ENCODE peak calls at places on chromosomes 11 and 22, in seven cellular contexts. N, U, F, O, P, A and J are unnamed samples.

GRCh38 chr22:50571264-50572175 is 6.7 kb downstream of the CPT1B start:
- DNase-seq in N (no peak), U (no peak), F (no peak), O (no peak), P (no peak), A (no peak), J (peak; percentile 89)

GRCh38 chr11:92955900-92956299 is 13.6 kb upstream of the MTNR1B start:
- DNase-seq in N (no peak), U (no peak), F (no peak), O (no peak), P (no peak), A (no peak), J (no peak)

GRCh38 chr22:24108073-24108472 is 73.2 kb upstream of the SUSD2 start:
- DNase-seq in N (no peak), U (no peak), F (no peak), O (no peak), P (no peak), A (no peak), J (no peak)

GRCh38 chr11:70413151-70413550 is 14.8 kb downstream of the CTTN start:
- DNase-seq in N (no peak), U (no peak), F (no peak), O (no peak), P (no peak), A (no peak), J (no peak)

GRCh38 chr22:40261783-40262182 is 84.1 kb downstream of the TNRC6B start:
- DNase-seq in N (no peak), U (no peak), F (no peak), O (no peak), P (no peak), A (no peak), J (no peak)

GRCh38 chr22:30573594-30574094 is 821 bp downstream of the GAL3ST1 start:
- DNase-seq in N (no peak), U (no peak), F (no peak), O (no peak), P (no peak), A (peak; percentile 49), J (peak; percentile 56)

GRCh38 chr11:132158696-132159095 is 788.3 kb downstream of the NTM start:
- DNase-seq in N (no peak), U (no peak), F (no peak), O (no peak), P (peak; percentile 47), A (no peak), J (no peak)

GRCh38 chr11:34653851-34654490 is 33.1 kb downstream of the EHF start:
- DNase-seq in N (no peak), U (no peak), F (peak; percentile 66), O (no peak), P (no peak), A (peak; percentile 59), J (peak; percentile 76)

GRCh38 chr11:18701614-18702216 is 3.1 kb downstream of the TMEM86A start:
- DNase-seq in N (no peak), U (no peak), F (no peak), O (peak; percentile 60), P (no peak), A (no peak), J (no peak)

GRCh38 chr11:94563176-94563847 is 3.9 kb upstream of the PIWIL4 start:
- DNase-seq in N (no peak), U (no peak), F (peak; percentile 52), O (no peak), P (no peak), A (no peak), J (no peak)

GRCh38 chr11:134944986-134945385 is 532.9 kb upstream of the B3GAT1 start:
- DNase-seq in N (no peak), U (no peak), F (no peak), O (no peak), P (no peak), A (no peak), J (no peak)

GRCh38 chr11:75498556-75499255 is 27.0 kb downstream of the GDPD5 start:
- DNase-seq in N (no peak), U (no peak), F (no peak), O (no peak), P (no peak), A (no peak), J (no peak)

GRCh38 chr11:75383246-75383645 is 16.1 kb upstream of the RPS3 start:
- DNase-seq in N (no peak), U (no peak), F (no peak), O (no peak), P (no peak), A (no peak), J (no peak)

GRCh38 chr11:122772945-122773344 is 65.4 kb upstream of the CRTAM start:
- DNase-seq in N (no peak), U (no peak), F (no peak), O (no peak), P (no peak), A (no peak), J (no peak)

GRCh38 chr11:112532506-112532905 is 271.8 kb upstream of the PLET1 start:
- DNase-seq in N (no peak), U (no peak), F (no peak), O (no peak), P (no peak), A (no peak), J (no peak)

GRCh38 chr11:111320728-111321568 is 22.6 kb downstream of the POU2AF3 start:
- DNase-seq in N (no peak), U (no peak), F (no peak), O (no peak), P (no peak), A (no peak), J (peak; percentile 55)

GRCh38 chr11:75815345-75815983 is 454 bp downstream of the UVRAG start:
- DNase-seq in N (no peak), U (no peak), F (peak; percentile 56), O (peak; percentile 83), P (no peak), A (peak; percentile 46), J (peak; percentile 47)

GRCh38 chr11:93767018-93767417 is 17.1 kb upstream of the MED17 start:
- DNase-seq in N (no peak), U (no peak), F (no peak), O (no peak), P (no peak), A (no peak), J (peak; percentile 54)

GRCh38 chr11:117626576-117626975 is 170.4 kb downstream of the DSCAML1 start:
- DNase-seq in N (no peak), U (no peak), F (no peak), O (peak; percentile 25), P (no peak), A (no peak), J (no peak)

GRCh38 chr11:117621226-117621625 is 175.8 kb downstream of the DSCAML1 start:
- DNase-seq in N (no peak), U (no peak), F (peak; percentile 16), O (no peak), P (no peak), A (no peak), J (no peak)

GRCh38 chr11:117625237-117625636 is 171.8 kb downstream of the DSCAML1 start:
- DNase-seq in N (no peak), U (no peak), F (no peak), O (peak; percentile 24), P (no peak), A (no peak), J (no peak)

GRCh38 chr11:117620659-117621058 is 176.4 kb downstream of the DSCAML1 start:
- DNase-seq in N (no peak), U (no peak), F (no peak), O (no peak), P (no peak), A (no peak), J (no peak)

DNA sequence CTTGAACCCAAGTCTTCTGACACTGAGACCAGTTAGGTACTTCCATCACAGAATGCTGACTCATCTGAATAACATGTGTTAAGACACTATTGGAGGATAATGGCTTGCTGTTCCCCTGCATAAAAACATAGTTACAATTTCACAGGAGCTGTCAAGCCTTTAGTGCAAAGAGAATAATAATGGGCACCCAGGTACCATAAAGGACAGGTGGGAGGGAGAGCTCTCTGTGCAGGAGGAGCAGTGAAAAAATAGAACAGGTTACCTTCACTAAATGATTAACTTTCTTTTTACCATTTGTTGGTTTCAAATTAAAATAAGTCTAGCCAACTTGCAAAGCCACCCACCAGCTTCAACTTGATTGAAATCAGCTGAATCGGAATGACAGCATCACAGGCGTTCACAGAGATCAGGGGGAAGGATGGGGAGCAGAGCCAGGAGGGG is 173.2 kb downstream of the DSCAML1 start:
- DNase-seq in N (no peak), U (no peak), F (no peak), O (no peak), P (no peak), A (no peak), J (no peak)
- TF ChIP-seq EP300 in N (no peak), U (no peak), F (no peak), O (no peak), P (no peak), A (no peak), J (no peak)

GRCh38 chr11:2927851-2928604 is 1.2 kb downstream of the PHLDA2 start:
- DNase-seq in N (no peak), U (no peak), F (peak; percentile 38), O (no peak), P (peak; percentile 54), A (peak; percentile 64), J (no peak)

GRCh38 chr11:2927493-2927800 is 1.8 kb downstream of the PHLDA2 start:
- DNase-seq in N (no peak), U (no peak), F (no peak), O (peak; percentile 54), P (no peak), A (no peak), J (no peak)

GRCh38 chr11:2929511-2929879 is 275 bp upstream of the PHLDA2 start:
- DNase-seq in N (no peak), U (no peak), F (peak; percentile 74), O (peak; percentile 72), P (peak; percentile 69), A (peak; percentile 88), J (peak; percentile 84)

GRCh38 chr11:2929880-2930704 is 872 bp upstream of the PHLDA2 start:
- DNase-seq in N (no peak), U (peak; percentile 11), F (peak; percentile 72), O (peak; percentile 70), P (peak; percentile 76), A (peak; percentile 79), J (peak; percentile 52)

GRCh38 chr11:2928605-2929510 is at the start of gene PHLDA2:
- DNase-seq in N (no peak), U (no peak), F (peak; percentile 81), O (peak; percentile 71), P (peak; percentile 74), A (peak; percentile 73), J (peak; percentile 71)
- TF ChIP-seq POLR2AphosphoS5 in N (peak; percentile 80), U (no peak), F (peak; percentile 87), O (peak; percentile 55), P (peak; percentile 65), A (peak; percentile 95), J (no peak)

DNA sequence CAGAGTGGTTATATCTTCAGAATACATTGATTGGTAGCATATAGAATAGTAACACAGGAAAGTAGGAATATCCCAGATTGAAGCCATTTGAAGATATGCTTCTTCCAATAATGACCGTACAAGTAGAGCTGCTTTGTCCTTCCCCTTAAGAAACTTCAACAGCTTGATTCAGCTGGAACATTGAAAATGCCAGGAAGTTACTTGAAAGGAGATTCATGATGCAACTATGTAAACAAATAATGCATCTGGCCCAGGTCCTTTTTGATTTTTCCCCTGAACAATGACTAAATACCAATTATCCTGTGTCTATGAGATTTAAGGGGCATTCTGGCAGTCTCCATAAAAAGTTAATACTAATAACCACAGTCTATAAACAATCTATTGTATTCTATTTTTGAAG is 3.0 kb downstream of the DKK3 start:
- DNase-seq in N (no peak), U (no peak), F (no peak), O (no peak), P (no peak), A (no peak), J (no peak)
- H3K27ac ChIP-seq in N (no peak overlapping the region), U (no peak overlapping the region), F (no peak overlapping the region), O (peak overlapping the region; percentile 27), P (no peak overlapping the region), A (peak overlapping the region; percentile 17), J (no peak overlapping the region)

GRCh38 chr11:83033972-83034672 is 37.6 kb downstream of the RAB30 start:
- DNase-seq in N (no peak), U (no peak), F (peak; percentile 47), O (peak; percentile 71), P (peak; percentile 69), A (peak; percentile 63), J (peak; percentile 31)
- TF ChIP-seq EP300 in N (no peak), U (no peak), F (peak; percentile 23), O (no peak), P (peak; percentile 80), A (no peak), J (no peak)